ENCODE peak calls at places on chromosomes 7 and 10, in ten cellular contexts. O is foreskin fibroblast, L is choroid plexus epithelial cell, I is fibroblast of lung, A is cardiac fibroblast, T is epithelial cell of proximal tubule, P is brain microvascular endothelial cell, J is heart left ventricle, B is suprapubic skin, Y is HCT116. W is an unnamed sample.

GRCh38 chr7:69078997-69079769 is 519.1 kb upstream of the AUTS2 start:
- DNase-seq in A (no peak), B (no peak), L (peak), T (no peak), O (no peak), P (no peak), J (no peak), I (no peak), Y (no peak), W (no peak)

GRCh38 chr7:55502209-55502608 is 70.1 kb downstream of the VOPP1 start:
- DNase-seq in O (no peak), Y (no peak), J (no peak), L (no peak), B (no peak), T (no peak), I (no peak), A (no peak), P (no peak), W (no peak)

GRCh38 chr10:68106656-68107055 is 2.6 kb upstream of the MYPN start:
- DNase-seq in L (peak), B (no peak), Y (no peak), A (peak), I (peak), T (peak), J (no peak), P (peak), O (peak), W (peak)

GRCh38 chr10:49569031-49569765 is 30.3 kb upstream of the ERCC6 start:
- DNase-seq in O (peak), P (peak), L (peak), A (peak), B (no peak), J (no peak), Y (no peak), T (no peak), I (peak), W (no peak)

GRCh38 chr10:74851834-74852233 is 25.4 kb downstream of the KAT6B start:
- DNase-seq in T (no peak), O (no peak), I (no peak), J (no peak), Y (no peak), L (no peak), B (no peak), A (peak), P (no peak), W (no peak)

GRCh38 chr7:158283016-158283974 is 304.3 kb downstream of the PTPRN2 start:
- DNase-seq in T (no peak), B (no peak), Y (no peak), A (no peak), P (no peak), I (no peak), L (no peak), J (no peak), O (no peak), W (no peak)

GRCh38 chr7:11706666-11707605 is 125.1 kb downstream of the THSD7A start:
- DNase-seq in I (no peak), J (no peak), T (peak), Y (no peak), A (peak), B (no peak), L (peak), P (no peak), O (peak), W (peak)

GRCh38 chr7:73593207-73594045 is 15.0 kb upstream of the TBL2 start:
- DNase-seq in O (no peak), T (no peak), P (no peak), L (no peak), B (no peak), J (no peak), I (no peak), A (no peak), Y (no peak), W (no peak)

GRCh38 chr10:25130911-25131310 is 43.9 kb upstream of the GPR158 start:
- DNase-seq in Y (no peak), J (no peak), B (no peak), A (peak), O (peak), T (no peak), I (no peak), P (no peak), L (peak), W (no peak)

GRCh38 chr10:95273393-95274312 is 17.1 kb downstream of the PDLIM1 start:
- DNase-seq in B (peak), J (peak), A (peak), I (peak), Y (no peak), T (peak), P (peak), O (peak), L (peak), W (peak)
- H3K4me3 ChIP-seq in B (no peak), J (no peak), A (no peak), I (no peak), Y (no peak), T (peak), P (peak), O (peak), L (no peak), W (no peak)

DNA sequence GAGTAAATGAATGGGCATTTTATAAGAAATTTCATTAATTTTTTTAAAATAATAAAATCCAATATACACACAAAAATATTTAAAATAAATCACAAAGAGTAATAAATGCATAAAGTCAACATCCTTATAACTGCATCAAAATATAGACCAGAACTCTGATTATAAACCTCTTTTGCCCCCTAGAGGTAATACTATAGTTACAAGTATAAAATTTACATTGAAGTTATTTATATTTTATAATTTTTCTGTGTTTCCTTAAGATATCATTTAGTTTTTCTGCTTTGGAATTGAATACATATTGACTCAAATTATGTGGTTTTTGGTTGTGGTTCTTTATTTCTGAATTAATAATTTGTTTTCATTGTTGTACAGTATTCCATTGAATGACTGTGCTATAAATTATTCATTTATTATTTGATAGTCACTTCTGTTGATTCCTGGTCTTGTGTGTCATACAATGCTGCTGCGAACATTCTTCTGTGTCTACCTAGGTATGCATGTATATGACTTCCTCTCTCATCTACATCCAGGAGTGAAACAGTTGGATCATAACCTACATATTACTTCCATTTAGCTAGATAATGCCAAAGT is 673.6 kb downstream of the IPMK start:
- DNase-seq in I (no peak), B (no peak), Y (no peak), L (no peak), A (no peak), J (no peak), O (no peak), T (no peak), P (no peak), W (no peak)
- TF ChIP-seq CTCF in I (no peak), B (no peak), Y (no peak), L (peak), A (peak), J (no peak), O (no peak), T (no peak), P (no peak), W (peak)

GRCh38 chr7:124032369-124033092 is at the start of gene TMEM229A:
- DNase-seq in I (peak), P (peak), T (no peak), O (peak), A (peak), J (peak), B (no peak), L (peak), Y (no peak), W (no peak)
- H3K4me3 ChIP-seq in I (peak), P (peak), T (peak), O (no peak), A (peak), J (peak), B (peak), L (peak), Y (no peak), W (no peak)

DNA sequence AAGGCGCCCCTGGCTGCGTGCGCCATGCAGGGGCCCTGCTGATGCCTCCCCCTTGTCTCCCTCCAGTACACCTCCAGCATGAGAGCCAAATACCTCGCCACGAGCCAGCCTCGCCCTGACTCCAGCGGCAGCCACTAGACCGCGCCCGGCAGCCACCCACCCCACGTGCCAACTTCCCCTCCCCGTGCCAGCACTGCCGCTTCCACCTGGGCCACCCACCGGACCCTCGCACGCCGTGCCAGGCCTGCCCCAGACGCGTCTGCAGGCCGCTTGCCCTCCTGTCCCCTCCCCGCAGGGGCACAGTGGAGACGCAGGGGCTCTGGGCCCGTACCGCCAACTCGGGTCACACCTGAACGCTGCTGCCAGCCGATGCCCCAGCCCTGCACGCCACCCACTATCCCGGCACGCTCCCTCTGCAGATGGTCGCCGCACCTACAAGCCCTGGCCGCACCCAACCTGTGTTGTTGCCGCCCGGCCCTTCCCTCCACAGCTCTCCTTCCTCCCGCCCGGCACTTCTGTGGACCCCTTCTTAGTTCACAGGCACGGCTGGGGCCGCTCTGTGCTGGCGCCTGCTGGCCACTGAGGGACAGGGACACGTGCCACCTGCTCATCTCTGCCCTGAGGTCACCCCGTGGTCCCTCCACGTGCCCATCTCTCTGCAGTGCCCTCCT is 26.3 kb upstream of the AMZ1 start:
- DNase-seq in J (no peak), B (peak), P (no peak), A (no peak), I (no peak), Y (no peak), L (no peak), T (no peak), O (no peak), W (no peak)
- TF ChIP-seq CTCF in J (no peak), B (no peak), P (peak), A (peak), I (no peak), Y (no peak), L (peak), T (peak), O (no peak), W (no peak)

DNA sequence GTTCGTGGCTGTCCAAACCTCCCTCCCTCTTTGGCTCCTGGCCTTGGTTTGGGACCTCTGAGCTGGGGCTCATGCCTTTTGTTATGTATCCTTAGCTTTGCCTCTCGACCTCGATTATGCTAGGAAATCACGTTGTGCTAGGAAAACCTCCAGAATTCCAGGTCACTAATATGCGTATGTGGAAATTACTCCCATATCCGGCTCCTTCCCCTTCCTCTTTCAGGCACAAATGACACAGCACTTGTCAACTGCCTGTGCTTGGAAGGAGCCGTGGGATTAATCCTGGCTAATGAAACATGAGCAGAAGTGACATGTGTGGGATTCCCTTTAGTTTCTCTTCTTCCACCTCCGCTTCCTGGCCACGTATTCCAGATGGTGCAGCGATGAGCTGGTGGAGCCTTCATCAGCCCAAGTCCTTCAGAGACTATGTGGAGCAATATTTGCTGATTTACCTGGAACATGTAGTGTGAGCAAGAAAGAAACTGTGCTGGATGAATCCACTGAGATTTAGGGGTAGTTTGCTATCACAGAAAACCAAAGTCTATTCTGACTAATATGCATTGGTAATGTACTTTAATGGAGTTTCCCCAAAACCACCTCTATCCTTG is 149.2 kb downstream of the REEP3 start:
- DNase-seq in O (no peak), Y (no peak), J (peak), B (no peak), L (no peak), I (no peak), T (no peak), P (no peak), A (peak), W (no peak)
- H3K4me3 ChIP-seq in O (no peak), Y (no peak), J (no peak), B (no peak), L (no peak), I (no peak), T (no peak), P (no peak), A (no peak), W (no peak)